ENCODE peak calls at places on chromosomes 16 and 17, in four cellular contexts. B is breast epithelium, G is GM23338, W is neuronal stem cell. P is an unnamed sample.

GRCh38 chr17:2025622-2026309 is 632 bp upstream of the RTN4RL1 start:
- DNase-seq in B (peak), G (peak), W (peak), P (peak)

GRCh38 chr16:70725024-70725911 is 39.4 kb upstream of the MTSS2 start:
- DNase-seq in B (no peak), G (no peak), W (no peak), P (no peak)

GRCh38 chr17:83041305-83041704 is 38.1 kb upstream of the METRNL start:
- DNase-seq in B (no peak), G (no peak), W (no peak), P (no peak)

GRCh38 chr17:44911133-44912001 is 3.9 kb downstream of the GFAP start:
- DNase-seq in B (no peak), G (peak), W (peak), P (peak)

GRCh38 chr17:73612074-73612473 is 32.2 kb downstream of the SDK2 start:
- DNase-seq in B (no peak), G (no peak), W (no peak), P (no peak)

GRCh38 chr17:2700491-2701141 is 10.9 kb downstream of the CLUH start:
- DNase-seq in B (peak), G (no peak), W (no peak), P (peak)

GRCh38 chr16:50767197-50767596 is 25.3 kb downstream of the CYLD start:
- DNase-seq in B (no peak), G (no peak), W (no peak), P (no peak)

GRCh38 chr16:19809121-19809635 is 75.5 kb downstream of the GPRC5B start:
- DNase-seq in B (no peak), G (no peak), W (no peak), P (no peak)

GRCh38 chr17:75650874-75651273 is 16.1 kb downstream of the RECQL5 start:
- DNase-seq in B (peak), G (no peak), W (no peak), P (no peak)

GRCh38 chr16:56847173-56847948 is 17.6 kb upstream of the SLC12A3 start:
- DNase-seq in B (no peak), G (no peak), W (no peak), P (peak)

GRCh38 chr16:13982446-13982845 is 62.5 kb downstream of the ERCC4 start:
- DNase-seq in B (no peak), G (no peak), W (no peak), P (no peak)

GRCh38 chr16:25007284-25007984 is 7.7 kb downstream of the ARHGAP17 start:
- DNase-seq in B (no peak), G (no peak), W (no peak), P (no peak)

GRCh38 chr16:86317617-86318021 is 192.7 kb upstream of the FOXF1 start:
- DNase-seq in B (no peak), G (no peak), W (no peak), P (no peak)

GRCh38 chr16:14004719-14005315 is 66.3 kb upstream of the MRTFB start:
- DNase-seq in B (no peak), G (no peak), W (no peak), P (no peak)

GRCh38 chr17:73757324-73757942 is 113.2 kb upstream of the SDK2 start:
- DNase-seq in B (no peak), G (no peak), W (no peak), P (no peak)

GRCh38 chr16:70614208-70614951 is 32.0 kb upstream of the IL34 start:
- DNase-seq in B (no peak), G (no peak), W (no peak), P (no peak)

GRCh38 chr17:67431210-67432015 is 54.3 kb downstream of the PITPNC1 start:
- DNase-seq in B (no peak), G (no peak), W (no peak), P (no peak)

GRCh38 chr17:57905875-57906455 is 49.2 kb downstream of the CUEDC1 start:
- DNase-seq in B (no peak), G (no peak), W (no peak), P (no peak)

GRCh38 chr16:641326-642188 is at the start of gene MCRIP2:
- DNase-seq in B (no peak), G (peak), W (peak), P (peak)

GRCh38 chr17:6548034-6548433 is 8.3 kb downstream of the PITPNM3 start:
- DNase-seq in B (no peak), G (no peak), W (no peak), P (no peak)

GRCh38 chr16:87133112-87133850 is 183.9 kb downstream of the C16orf95 start:
- DNase-seq in B (no peak), G (no peak), W (no peak), P (no peak)

GRCh38 chr16:84947022-84947421 is 64.3 kb downstream of the ZDHHC7 start:
- DNase-seq in B (no peak), G (no peak), W (no peak), P (no peak)

GRCh38 chr17:15431201-15431600 is 36.2 kb downstream of the CDRT4 start:
- DNase-seq in B (no peak), G (no peak), W (no peak), P (no peak)

GRCh38 chr17:41975099-41976083 is 8.8 kb downstream of the CNP start:
- DNase-seq in B (no peak), G (no peak), W (no peak), P (no peak)

GRCh38 chr17:3960764-3961163 is 3.5 kb downstream of the ATP2A3 start:
- DNase-seq in B (no peak), G (no peak), W (no peak), P (no peak)

GRCh38 chr17:29772981-29773380 is 150.3 kb upstream of the CORO6 start:
- DNase-seq in B (no peak), G (no peak), W (no peak), P (no peak)
- H3K27ac ChIP-seq in B (no peak), G (no peak), W (no peak), P (no peak)

GRCh38 chr16:66569827-66570405 is 3.7 kb downstream of the CMTM1 start:
- DNase-seq in B (no peak), G (no peak), W (no peak), P (no peak)
- H3K27ac ChIP-seq in B (no peak), G (no peak), W (no peak), P (no peak)

GRCh38 chr16:79351927-79352326 is 248.6 kb downstream of the MAF start:
- DNase-seq in B (no peak), G (no peak), W (no peak), P (no peak)
- H3K27ac ChIP-seq in B (no peak), G (no peak), W (no peak), P (no peak)

GRCh38 chr17:8467527-8467926 is 31.8 kb downstream of the NDEL1 start:
- DNase-seq in B (no peak), G (no peak), W (no peak), P (no peak)
- H3K27ac ChIP-seq in B (no peak), G (no peak), W (no peak), P (no peak)

GRCh38 chr17:81052199-81052997 is 17.4 kb downstream of the BAIAP2 start:
- DNase-seq in B (no peak), G (no peak), W (no peak), P (no peak)

GRCh38 chr17:81050645-81051625 is 16.0 kb downstream of the BAIAP2 start:
- DNase-seq in B (no peak), G (no peak), W (no peak), P (no peak)

GRCh38 chr17:81054308-81054707 is 19.4 kb downstream of the BAIAP2 start:
- DNase-seq in B (no peak), G (no peak), W (no peak), P (no peak)

GRCh38 chr17:81054881-81055370 is 20.0 kb downstream of the BAIAP2 start:
- DNase-seq in B (no peak), G (no peak), W (no peak), P (no peak)

GRCh38 chr17:81053043-81053970 is 18.4 kb downstream of the BAIAP2 start:
- DNase-seq in B (no peak), G (no peak), W (no peak), P (no peak)
- H3K27ac ChIP-seq in B (peak), G (no peak), W (no peak), P (no peak)

GRCh38 chr17:77287432-77288068 is 146.8 kb downstream of the SEC14L1 start:
- DNase-seq in B (peak), G (peak), W (no peak), P (peak)

GRCh38 chr17:77284023-77284617 is 143.4 kb downstream of the SEC14L1 start:
- DNase-seq in B (no peak), G (no peak), W (no peak), P (no peak)

GRCh38 chr17:77286391-77286640 is 145.5 kb downstream of the SEC14L1 start:
- DNase-seq in B (no peak), G (no peak), W (no peak), P (no peak)

GRCh38 chr17:77286641-77287431 is 146.1 kb downstream of the SEC14L1 start:
- DNase-seq in B (peak), G (no peak), W (no peak), P (peak)

GRCh38 chr17:77285594-77286390 is 145.0 kb downstream of the SEC14L1 start:
- DNase-seq in B (peak), G (no peak), W (no peak), P (peak)
- H3K27ac ChIP-seq in B (peak), G (no peak), W (no peak), P (peak)

GRCh38 chr16:67953641-67954375 is 9.9 kb upstream of the LCAT start:
- DNase-seq in B (no peak), G (no peak), W (no peak), P (no peak)
- H3K27ac ChIP-seq in B (peak), G (no peak), W (no peak), P (no peak)